ENCODE peak calls at places on chromosomes 4 and X, in ten cellular contexts. S is Caco-2; Q is lower leg skin; J is cardiac fibroblast; V is HL-60; H is CD4-positive, alpha-beta T cell; C is PC-3; K is HFF-Myc; W is GM10248; B is activated B cell treated with CpG ODN at 0.5 μM for 24 hours. R is an unnamed sample.

GRCh38 chr4:85209161-85209560 is 242.7 kb upstream of the WDFY3 start:
- DNase-seq in V (no peak), W (no peak), J (peak; percentile 18), H (no peak), K (no peak), B (no peak), S (no peak), C (peak; percentile 65), Q (no peak), R (no peak)

GRCh38 chr4:15498356-15498755 is 28.7 kb downstream of the CC2D2A start:
- DNase-seq in J (no peak), S (no peak), K (no peak), V (no peak), H (no peak), Q (no peak), B (no peak), C (no peak), W (no peak), R (no peak)

GRCh38 chrX:10984213-10984612 is 126.9 kb upstream of the HCCS start:
- DNase-seq in V (no peak), K (no peak), C (no peak), J (no peak), S (no peak), H (no peak), Q (no peak), B (no peak), W (no peak), R (no peak)

GRCh38 chr4:117467404-117467803 is 382.0 kb upstream of the TRAM1L1 start:
- DNase-seq in Q (no peak), S (no peak), H (no peak), W (no peak), B (no peak), C (no peak), V (no peak), J (no peak), K (no peak), R (no peak)

GRCh38 chrX:13147147-13147546 is 102.7 kb upstream of the FAM9C start:
- DNase-seq in H (no peak), V (no peak), Q (no peak), S (no peak), W (no peak), J (no peak), B (no peak), K (no peak), C (no peak), R (no peak)

GRCh38 chrX:40854242-40854641 is 118.9 kb upstream of the MED14 start:
- DNase-seq in Q (no peak), J (no peak), V (no peak), W (no peak), B (no peak), C (no peak), K (no peak), H (no peak), S (no peak), R (no peak)

GRCh38 chr4:128847074-128847724 is 37.7 kb downstream of the JADE1 start:
- DNase-seq in H (no peak), C (no peak), V (peak; percentile 30), K (no peak), B (no peak), W (no peak), S (no peak), J (peak; percentile 46), Q (no peak), R (no peak)

GRCh38 chr4:26525136-26525535 is 34.9 kb upstream of the CCKAR start:
- DNase-seq in W (no peak), K (no peak), C (peak; percentile 33), J (peak; percentile 71), S (no peak), B (no peak), Q (no peak), V (no peak), H (no peak), R (no peak)

GRCh38 chr4:2930821-2931764 is 32.1 kb downstream of the NOP14 start:
- DNase-seq in C (no peak), B (peak; percentile 20), W (no peak), Q (no peak), V (peak; percentile 65), J (no peak), K (no peak), H (no peak), S (peak; percentile 37), R (no peak)

GRCh38 chrX:27186671-27187070 is 276.5 kb downstream of the PPP4R3C start:
- DNase-seq in S (no peak), Q (no peak), W (peak; percentile 16), C (peak; percentile 50), H (no peak), J (peak; percentile 48), K (peak; percentile 4), B (no peak), V (no peak), R (no peak)

GRCh38 chr4:163748474-163748873 is 254.0 kb downstream of the TMA16 start:
- DNase-seq in W (no peak), K (no peak), Q (no peak), C (peak; percentile 50), H (no peak), B (no peak), J (no peak), S (no peak), V (no peak), R (no peak)

GRCh38 chr4:94274912-94275311 is 67.2 kb downstream of the SMARCAD1 start:
- DNase-seq in Q (no peak), B (no peak), K (no peak), C (peak; percentile 46), S (no peak), H (no peak), J (peak; percentile 59), V (no peak), W (no peak), R (no peak)

GRCh38 chr4:7185487-7186030 is 6.8 kb upstream of the SORCS2 start:
- DNase-seq in J (no peak), V (no peak), K (no peak), Q (no peak), H (no peak), S (no peak), W (no peak), C (no peak), B (no peak), R (no peak)

GRCh38 chr4:158996669-158997074 is 106.2 kb upstream of the RAPGEF2 start:
- DNase-seq in B (no peak), V (no peak), H (no peak), S (no peak), C (peak; percentile 97), W (no peak), K (peak; percentile 91), J (peak; percentile 97), Q (peak; percentile 27), R (no peak)

GRCh38 chr4:147019061-147019460 is 73.4 kb upstream of the TTC29 start:
- DNase-seq in J (peak; percentile 82), Q (peak; percentile 65), H (peak; percentile 32), C (peak; percentile 72), K (peak; percentile 56), S (peak; percentile 70), B (peak; percentile 23), W (peak; percentile 29), V (peak; percentile 6), R (no peak)

GRCh38 chr4:119103263-119103662 is 32.4 kb upstream of the MYOZ2 start:
- DNase-seq in W (no peak), C (peak; percentile 87), K (peak; percentile 96), B (no peak), H (no peak), Q (no peak), J (peak; percentile 99), S (no peak), V (peak; percentile 72), R (no peak)

GRCh38 chr4:65968873-65969272 is 298.6 kb upstream of the EPHA5 start:
- DNase-seq in C (no peak), V (no peak), K (no peak), H (no peak), Q (no peak), J (peak; percentile 55), W (no peak), S (no peak), B (no peak), R (no peak)

GRCh38 chr4:38030023-38030422 is 69.8 kb downstream of the PTTG2 start:
- DNase-seq in S (no peak), J (no peak), K (no peak), W (no peak), C (no peak), H (no peak), V (no peak), B (no peak), Q (no peak), R (no peak)

GRCh38 chr4:125735107-125735506 is 420.4 kb downstream of the FAT4 start:
- DNase-seq in C (peak; percentile 82), B (no peak), W (no peak), H (no peak), K (peak; percentile 66), J (peak; percentile 94), V (no peak), S (no peak), Q (peak; percentile 18), R (no peak)

GRCh38 chr4:4507923-4508322 is 33.9 kb downstream of the STX18 start:
- DNase-seq in W (no peak), J (peak; percentile 22), Q (no peak), S (no peak), V (no peak), B (no peak), C (peak; percentile 32), K (no peak), H (no peak), R (no peak)
- TF ChIP-seq CTCF in W (peak; percentile 32), J (peak; percentile 51), Q (no peak), S (peak; percentile 27), V (peak; percentile 3), B (no peak), C (peak; percentile 62), K (peak; percentile 48), H (peak; percentile 24), R (peak; percentile 22)

GRCh38 chrX:134908235-134908834 is 82.5 kb upstream of the SMIM10 start:
- DNase-seq in C (peak; percentile 37), J (peak; percentile 52), Q (no peak), S (no peak), K (no peak), B (no peak), V (no peak), H (no peak), W (no peak), R (no peak)
- TF ChIP-seq CTCF in C (peak; percentile 57), J (no peak), Q (no peak), S (peak; percentile 5), K (no peak), B (no peak), V (no peak), H (peak; percentile 19), W (peak; percentile 30), R (no peak)

GRCh38 chrX:2903366-2903765 is 25.8 kb downstream of the ARSD start:
- DNase-seq in K (no peak), S (no peak), J (no peak), W (no peak), H (no peak), C (no peak), B (no peak), Q (no peak), V (no peak), R (no peak)
- TF ChIP-seq CTCF in K (no peak), S (no peak), J (no peak), W (no peak), H (no peak), C (peak; percentile 22), B (no peak), Q (no peak), V (no peak), R (no peak)

GRCh38 chrX:85622635-85623034 is 243.2 kb upstream of the POF1B start:
- DNase-seq in C (no peak), W (no peak), B (no peak), H (no peak), V (no peak), J (no peak), K (no peak), S (no peak), Q (no peak), R (no peak)

GRCh38 chrX:85630901-85631300 is 251.4 kb upstream of the POF1B start:
- DNase-seq in B (no peak), Q (no peak), H (no peak), C (no peak), J (no peak), V (no peak), K (no peak), S (no peak), W (no peak), R (no peak)

GRCh38 chrX:85627363-85627762 is 247.9 kb upstream of the POF1B start:
- DNase-seq in W (no peak), J (peak; percentile 7), C (peak; percentile 39), S (no peak), Q (no peak), K (no peak), H (no peak), B (no peak), V (no peak), R (no peak)
- TF ChIP-seq CTCF in W (peak; percentile 38), J (peak; percentile 43), C (peak; percentile 56), S (peak; percentile 12), Q (no peak), K (peak; percentile 12), H (no peak), B (no peak), V (no peak), R (no peak)